ENCODE peak calls at places on chromosomes 13 and 19, in six cellular contexts. Q is IMR-90, X is neuronal stem cell, M is mesendoderm, J is H9, W is H1. D is an unnamed sample.
A peak's percentile ranks its signal among the peaks of the same experiment; 100 is the strongest.

GRCh38 chr13:72696590-72696989 is 30.8 kb downstream of the MZT1 start:
- DNase-seq in Q (peak; percentile 10), X (no peak), M (no peak), J (no peak), W (no peak), D (peak; percentile 18)

GRCh38 chr19:6452223-6452614 is 7.4 kb downstream of the SLC25A23 start:
- DNase-seq in Q (no peak), X (no peak), M (no peak), J (no peak), W (no peak), D (no peak)

GRCh38 chr13:50616101-50616500 is 227.4 kb downstream of the DLEU7 start:
- DNase-seq in Q (peak; percentile 51), X (no peak), M (no peak), J (no peak), W (no peak), D (peak; percentile 23)

GRCh38 chr13:42048323-42048624 is 174 bp upstream of the DGKH start:
- DNase-seq in Q (no peak), X (no peak), M (no peak), J (no peak), W (no peak), D (no peak)

GRCh38 chr13:40228981-40229380 is 437.5 kb downstream of the FOXO1 start:
- DNase-seq in Q (no peak), X (no peak), M (no peak), J (no peak), W (no peak), D (peak; percentile 18)

GRCh38 chr19:17391371-17392151 is 2.4 kb downstream of the CCDC194 start:
- DNase-seq in Q (no peak), X (no peak), M (no peak), J (peak; percentile 38), W (no peak), D (no peak)

GRCh38 chr13:77516342-77516789 is 19.1 kb upstream of the SCEL start:
- DNase-seq in Q (peak; percentile 44), X (no peak), M (no peak), J (no peak), W (no peak), D (peak; percentile 12)

GRCh38 chr13:98468929-98469328 is 108.0 kb downstream of the STK24 start:
- DNase-seq in Q (no peak), X (no peak), M (no peak), J (no peak), W (no peak), D (no peak)

GRCh38 chr13:98143601-98144500 is 957 bp downstream of the FARP1 start:
- DNase-seq in Q (peak; percentile 44), X (no peak), M (peak; percentile 27), J (no peak), W (no peak), D (peak; percentile 48)

GRCh38 chr19:35889370-35890112 is 10.8 kb downstream of the NFKBID start:
- DNase-seq in Q (no peak), X (no peak), M (no peak), J (no peak), W (no peak), D (no peak)

GRCh38 chr19:55325172-55325571 is at the start of gene TMEM150B:
- DNase-seq in Q (no peak), X (no peak), M (no peak), J (no peak), W (no peak), D (no peak)

GRCh38 chr13:108987945-108988344 is 358.5 kb downstream of the MYO16 start:
- DNase-seq in Q (no peak), X (no peak), M (no peak), J (no peak), W (no peak), D (no peak)

GRCh38 chr13:36850790-36851438 is 31.9 kb downstream of the RFXAP start:
- DNase-seq in Q (no peak), X (no peak), M (peak; percentile 43), J (peak; percentile 62), W (no peak), D (no peak)

GRCh38 chr19:15432018-15432494 is 13.3 kb upstream of the AKAP8L start:
- DNase-seq in Q (no peak), X (no peak), M (no peak), J (no peak), W (no peak), D (no peak)

GRCh38 chr19:13031917-13032623 is 36.8 kb downstream of the NFIX start:
- DNase-seq in Q (peak; percentile 58), X (no peak), M (no peak), J (no peak), W (no peak), D (no peak)

GRCh38 chr19:53897459-53897858 is 11.6 kb upstream of the CACNG7 start:
- DNase-seq in Q (no peak), X (no peak), M (no peak), J (no peak), W (no peak), D (no peak)

GRCh38 chr13:79870123-79870522 is 389.2 kb downstream of the NDFIP2 start:
- DNase-seq in Q (peak; percentile 28), X (no peak), M (peak; percentile 73), J (no peak), W (no peak), D (peak; percentile 27)

GRCh38 chr19:54154603-54155345 is 4.7 kb downstream of the LENG1 start:
- DNase-seq in Q (no peak), X (no peak), M (no peak), J (no peak), W (no peak), D (no peak)

GRCh38 chr13:36163809-36164308 is 32.7 kb upstream of the DCLK1 start:
- DNase-seq in Q (peak; percentile 87), X (no peak), M (no peak), J (no peak), W (no peak), D (no peak)

DNA sequence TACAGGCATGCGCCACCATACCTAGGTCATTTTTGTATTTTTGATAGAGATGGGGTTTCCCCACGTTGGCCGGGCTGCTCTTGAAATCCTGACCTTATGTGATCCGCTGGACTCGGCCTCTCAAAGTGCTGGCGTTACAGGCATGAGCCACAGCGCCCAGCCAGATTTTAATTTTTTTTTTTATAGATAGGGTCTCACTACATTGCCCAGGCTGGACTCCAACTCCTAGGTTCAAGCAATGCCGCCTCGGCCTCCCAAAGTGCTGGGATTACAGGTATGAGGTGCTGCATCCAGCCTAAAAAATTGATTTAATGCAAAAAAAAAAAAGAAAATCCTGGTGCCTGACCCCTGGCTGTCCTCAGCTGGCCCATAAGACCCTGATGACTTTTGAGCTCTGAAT is 24.9 kb upstream of the CERS4 start:
- DNase-seq in Q (no peak), X (no peak), M (no peak), J (no peak), W (no peak), D (no peak)
- H2BK15ac ChIP-seq in Q (no peak overlapping the region), X (no peak overlapping the region), M (no peak overlapping the region), J (no peak overlapping the region), W (no peak overlapping the region), D (no peak overlapping the region)

GRCh38 chr13:43154083-43154739 is 130.8 kb downstream of the DNAJC15 start:
- DNase-seq in Q (no peak), X (no peak), M (peak; percentile 88), J (no peak), W (no peak), D (no peak)
- H2BK15ac ChIP-seq in Q (no peak overlapping the region), X (no peak overlapping the region), M (no peak overlapping the region), J (no peak overlapping the region), W (no peak overlapping the region), D (no peak overlapping the region)

GRCh38 chr19:37077929-37078716 is at the start of gene ZNF420:
- DNase-seq in Q (peak; percentile 95), X (peak; percentile 94), M (peak; percentile 97), J (peak; percentile 97), W (peak; percentile 90), D (peak; percentile 97)

GRCh38 chr19:37079238-37079637 is 1.0 kb downstream of the ZNF420 start:
- DNase-seq in Q (no peak), X (no peak), M (no peak), J (no peak), W (no peak), D (no peak)

GRCh38 chr19:37078717-37079032 is 442 bp downstream of the ZNF420 start:
- DNase-seq in Q (no peak), X (no peak), M (no peak), J (no peak), W (no peak), D (no peak)

GRCh38 chr19:37077615-37077928 is 661 bp upstream of the ZNF420 start:
- DNase-seq in Q (peak; percentile 11), X (peak; percentile 1), M (no peak), J (no peak), W (no peak), D (no peak)

GRCh38 chr19:37082307-37082706 is 4.1 kb downstream of the ZNF420 start:
- DNase-seq in Q (no peak), X (no peak), M (no peak), J (no peak), W (no peak), D (no peak)
- H2BK15ac ChIP-seq in Q (no peak overlapping the region), X (no peak overlapping the region), M (no peak overlapping the region), J (no peak overlapping the region), W (no peak overlapping the region), D (no peak overlapping the region)

GRCh38 chr19:18754501-18754900 is 36.6 kb downstream of the COMP start:
- DNase-seq in Q (no peak), X (no peak), M (no peak), J (no peak), W (no peak), D (no peak)
- H2BK15ac ChIP-seq in Q (no peak overlapping the region), X (no peak overlapping the region), M (no peak overlapping the region), J (no peak overlapping the region), W (no peak overlapping the region), D (no peak overlapping the region)

GRCh38 chr19:34506026-34506370 is 24.4 kb downstream of the WTIP start:
- DNase-seq in Q (no peak), X (no peak), M (no peak), J (no peak), W (no peak), D (no peak)
- H2BK15ac ChIP-seq in Q (no peak overlapping the region), X (no peak overlapping the region), M (no peak overlapping the region), J (no peak overlapping the region), W (no peak overlapping the region), D (no peak overlapping the region)

GRCh38 chr13:111505175-111505777 is 184.8 kb downstream of the TEX29 start:
- DNase-seq in Q (no peak), X (peak; percentile 58), M (peak; percentile 80), J (peak; percentile 84), W (peak; percentile 59), D (no peak)

GRCh38 chr13:111503905-111504695 is 183.7 kb downstream of the TEX29 start:
- DNase-seq in Q (no peak), X (no peak), M (no peak), J (no peak), W (no peak), D (no peak)

GRCh38 chr13:111506131-111506530 is 185.7 kb downstream of the TEX29 start:
- DNase-seq in Q (no peak), X (no peak), M (no peak), J (no peak), W (no peak), D (no peak)

GRCh38 chr13:111502957-111503356 is 182.5 kb downstream of the TEX29 start:
- DNase-seq in Q (no peak), X (no peak), M (no peak), J (no peak), W (no peak), D (no peak)

DNA sequence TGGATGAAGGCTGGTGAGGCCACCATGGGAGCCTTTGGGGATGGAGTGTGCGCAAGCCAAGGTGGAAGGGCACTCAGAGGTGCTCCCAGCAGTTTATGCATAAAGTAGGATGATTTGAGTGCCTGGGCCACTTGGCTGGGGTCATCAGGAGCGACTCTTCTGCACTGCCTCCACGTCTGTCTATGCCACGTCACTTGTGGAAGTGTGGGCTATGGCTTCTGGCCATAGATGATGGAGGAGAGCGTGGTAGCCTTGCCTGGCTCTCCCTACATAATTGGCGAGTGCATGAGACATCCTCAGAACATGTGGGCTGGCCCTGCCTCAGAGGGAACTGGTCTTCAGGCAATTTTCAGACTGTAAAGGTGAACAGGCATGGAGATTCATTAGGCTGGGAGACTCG is 182.9 kb downstream of the TEX29 start:
- DNase-seq in Q (no peak), X (no peak), M (no peak), J (no peak), W (no peak), D (no peak)
- H2BK15ac ChIP-seq in Q (no peak overlapping the region), X (no peak overlapping the region), M (no peak overlapping the region), J (no peak overlapping the region), W (no peak overlapping the region), D (no peak overlapping the region)

D was measured in mesenchymal stem cell.